ENCODE peak calls at places on chromosome 16, in eight cellular contexts. H is NCI-H1436 treated with DMSO at 0.1 percent for 48 hours; M is stimulated activated CD8-positive, alpha-beta memory T cell treated with anti-CD3 and anti-CD28 coated beads, Interleukin-12 subunit alpha, Interleukin-12 subunit beta, amount 100 ng/mL, for 1 hour; L is right cardiac atrium; P is activated naive CD8-positive, alpha-beta T cell treated with anti-CD3 and anti-CD28 coated beads, Interleukin-2, amount 50 U/mL, for 24 hours; D is GM23248; R is NCI-H2029; C is colonic mucosa. K is an unnamed sample.

GRCh38 chr16:24499193-24499814 is 40.1 kb upstream of the RBBP6 start:
- DNase-seq in H (no peak), M (no peak), L (no peak), P (peak), D (peak), R (peak), C (peak), K (peak)

GRCh38 chr16:68116256-68116853 is 31.2 kb downstream of the NFATC3 start:
- DNase-seq in H (no peak), M (no peak), L (no peak), P (no peak), D (peak), R (no peak), C (no peak), K (no peak)

GRCh38 chr16:53840472-53840871 is 136.5 kb downstream of the FTO start:
- DNase-seq in H (no peak), M (no peak), L (no peak), P (no peak), D (no peak), R (no peak), C (no peak), K (no peak)

GRCh38 chr16:81461756-81462155 is 17.1 kb downstream of the CMIP start:
- DNase-seq in H (no peak), M (no peak), L (peak), P (no peak), D (no peak), R (no peak), C (no peak), K (no peak)

GRCh38 chr16:57028086-57028485 is 38.7 kb downstream of the NLRC5 start:
- DNase-seq in H (no peak), M (no peak), L (no peak), P (no peak), D (no peak), R (no peak), C (no peak), K (no peak)

GRCh38 chr16:81530296-81530721 is 85.7 kb downstream of the CMIP start:
- DNase-seq in H (no peak), M (no peak), L (no peak), P (no peak), D (no peak), R (no peak), C (no peak), K (no peak)

GRCh38 chr16:30548392-30549255 is 9.6 kb downstream of the ZNF764 start:
- DNase-seq in H (no peak), M (no peak), L (no peak), P (no peak), D (no peak), R (no peak), C (peak), K (no peak)

GRCh38 chr16:4488486-4488967 is 12.3 kb downstream of the HMOX2 start:
- DNase-seq in H (no peak), M (no peak), L (no peak), P (no peak), D (peak), R (no peak), C (no peak), K (peak)

GRCh38 chr16:15650698-15651161 is 685 bp downstream of the NDE1 start:
- DNase-seq in H (no peak), M (no peak), L (no peak), P (peak), D (peak), R (no peak), C (peak), K (peak)

GRCh38 chr16:9184354-9184690 is 92.9 kb downstream of the HAPSTR1 start:
- DNase-seq in H (no peak), M (no peak), L (no peak), P (no peak), D (no peak), R (no peak), C (no peak), K (no peak)

GRCh38 chr16:29892458-29892813 is 6.9 kb downstream of the SEZ6L2 start:
- DNase-seq in H (no peak), M (no peak), L (no peak), P (no peak), D (no peak), R (no peak), C (no peak), K (no peak)

GRCh38 chr16:62034236-62035114 is 1.8 kb downstream of the CDH8 start:
- DNase-seq in H (no peak), M (no peak), L (no peak), P (no peak), D (no peak), R (no peak), C (no peak), K (no peak)